ENCODE peak calls at places on chromosomes 3 and 15, in four cellular contexts. E is activated naive CD4-positive, alpha-beta T cell treated with anti-CD3 and anti-CD28 coated beads, Interleukin-2, amount 50 U/mL, for 16 hours; K is activated T-helper 1 cell treated with anti-CD3 and anti-CD28 coated beads, Interleukin-2, amount 50 U/mL, for 16 hours; V is uterus. W is an unnamed sample.

GRCh38 chr3:8561365-8561764 is 59.7 kb downstream of the LMCD1 start:
- DNase-seq in K (no peak), V (peak; percentile 60), E (no peak), W (no peak)

GRCh38 chr15:62444104-62445027 is 279.3 kb upstream of the C2CD4B start:
- DNase-seq in E (no peak), V (no peak), K (no peak), W (no peak)

GRCh38 chr15:80512729-80513670 is 108.8 kb downstream of the ARNT2 start:
- DNase-seq in E (no peak), K (no peak), V (no peak), W (no peak)

GRCh38 chr3:100254168-100254777 is 6.5 kb upstream of the TBC1D23 start:
- DNase-seq in K (no peak), E (peak; percentile 19), V (peak; percentile 47), W (no peak)

GRCh38 chr15:68055224-68055705 is 1.1 kb downstream of the PIAS1 start:
- DNase-seq in K (peak; percentile 30), V (no peak), E (peak; percentile 78), W (peak; percentile 25)

GRCh38 chr3:16030342-16030741 is 144.1 kb upstream of the GALNT15 start:
- DNase-seq in K (no peak), V (no peak), E (no peak), W (no peak)

GRCh38 chr15:70058642-70059360 is 38.9 kb downstream of the TLE3 start:
- DNase-seq in V (peak; percentile 10), E (no peak), K (no peak), W (no peak)

GRCh38 chr15:51172190-51172589 is 77.5 kb upstream of the TNFAIP8L3 start:
- DNase-seq in V (no peak), K (no peak), E (no peak), W (no peak)

GRCh38 chr3:159045279-159045678 is 243.4 kb downstream of the MFSD1 start:
- DNase-seq in E (no peak), V (no peak), K (no peak), W (no peak)

W was measured in central memory CD8-positive, alpha-beta T cell.